ENCODE peak calls at places on chromosomes 13 and 19, in seven cellular contexts. M is activated CD8-positive, alpha-beta T cell treated with anti-CD3 and anti-CD28 coated beads, Interleukin-2, amount 10 ng/mL, durations not matched to agents 7 days and 5 days; V is activated CD4-positive, alpha-beta T cell treated with anti-CD3 and anti-CD28 coated beads, Interleukin-2, amount 50 U/mL, for 24 hours; X is NCI-H460; U is T-helper 2 cell; E is AG09319; S is AML-193. K is an unnamed sample.

GRCh38 chr13:97319088-97319487 is 97.0 kb downstream of the MBNL2 start:
- DNase-seq in S (no peak), U (no peak), M (no peak), E (no peak), X (no peak), V (no peak), K (no peak)

GRCh38 chr13:49373699-49374098 is 70.2 kb downstream of the CAB39L start:
- DNase-seq in V (no peak), E (no peak), X (no peak), M (no peak), S (no peak), U (no peak), K (peak)

GRCh38 chr13:48232420-48233096 is 448 bp upstream of the ITM2B start:
- DNase-seq in E (no peak), M (no peak), S (no peak), U (peak), X (no peak), V (peak), K (no peak)

GRCh38 chr13:100115693-100116254 is 26.9 kb downstream of the PCCA start:
- DNase-seq in E (no peak), M (no peak), U (no peak), X (no peak), V (no peak), S (no peak), K (no peak)

GRCh38 chr13:104143760-104144406 is 1077.7 kb upstream of the SLC10A2 start:
- DNase-seq in X (no peak), M (no peak), S (no peak), V (no peak), U (no peak), E (no peak), K (no peak)

GRCh38 chr13:113098163-113098732 is 7.3 kb upstream of the F7 start:
- DNase-seq in M (no peak), U (no peak), E (no peak), X (no peak), V (no peak), S (no peak), K (no peak)

GRCh38 chr13:97316390-97316789 is 94.3 kb downstream of the MBNL2 start:
- DNase-seq in V (no peak), X (no peak), U (no peak), S (no peak), M (no peak), E (no peak), K (no peak)

GRCh38 chr19:7199613-7200533 is 94.3 kb downstream of the INSR start:
- DNase-seq in U (no peak), S (no peak), V (no peak), M (no peak), X (no peak), E (no peak), K (no peak)

GRCh38 chr13:35649162-35649561 is 172.7 kb upstream of the MAB21L1 start:
- DNase-seq in X (peak), E (no peak), V (no peak), M (no peak), S (peak), U (no peak), K (peak)

K was measured in iris pigment epithelial cell.